ENCODE peak calls at places on chromosomes 12 and 14, in eight cellular contexts. L is mesothelial cell of epicardium; F is activated CD4-positive, alpha-beta T cell treated with anti-CD3 and anti-CD28 coated beads, Interleukin-2, amount 50 U/mL, for 24 hours; D is esophagus squamous epithelium; R is AML-193; Z is DMS53; M is pons; B is activated naive CD4-positive, alpha-beta T cell. J is an unnamed sample.

GRCh38 chr12:120043421-120043820 is 54.4 kb downstream of the BICDL1 start:
- DNase-seq in R (no peak), D (no peak), M (no peak), Z (peak; percentile 55), F (no peak), B (no peak), L (no peak), J (no peak)

GRCh38 chr14:105908481-105908911 is 382.1 kb downstream of the TMEM121 start:
- DNase-seq in M (no peak), L (no peak), R (no peak), Z (no peak), F (no peak), D (no peak), B (no peak), J (no peak)

GRCh38 chr12:124694250-124694649 is 126.8 kb upstream of the NCOR2 start:
- DNase-seq in F (no peak), R (no peak), M (no peak), Z (no peak), L (no peak), B (no peak), D (no peak), J (no peak)

GRCh38 chr12:9699898-9700605 is 30.5 kb downstream of the CLEC2D start:
- DNase-seq in B (no peak), R (no peak), D (no peak), L (no peak), M (no peak), Z (no peak), F (no peak), J (no peak)

GRCh38 chr12:118237053-118237665 is 101.2 kb downstream of the PEBP1 start:
- DNase-seq in L (no peak), M (peak; percentile 74), D (no peak), Z (no peak), B (no peak), F (no peak), R (peak; percentile 52), J (peak; percentile 37)

GRCh38 chr12:20220339-20220738 is 148.0 kb upstream of the PDE3A start:
- DNase-seq in F (no peak), L (no peak), B (no peak), M (no peak), D (no peak), R (peak; percentile 2), Z (peak; percentile 74), J (no peak)

GRCh38 chr12:80632835-80633234 is 74.6 kb upstream of the MYF6 start:
- DNase-seq in L (no peak), R (no peak), M (peak; percentile 24), Z (peak; percentile 79), B (no peak), F (no peak), D (no peak), J (peak; percentile 25)

GRCh38 chr14:35369701-35370191 is 34.8 kb downstream of the NFKBIA start:
- DNase-seq in B (no peak), L (no peak), R (no peak), F (no peak), Z (peak; percentile 94), D (no peak), M (no peak), J (no peak)

GRCh38 chr12:54546511-54546910 is 2.9 kb upstream of the PDE1B start:
- DNase-seq in F (no peak), R (no peak), M (no peak), Z (no peak), D (no peak), B (no peak), L (no peak), J (no peak)

GRCh38 chr12:50102648-50103309 is 1.0 kb upstream of the GPD1 start:
- DNase-seq in M (no peak), F (no peak), L (no peak), R (no peak), Z (no peak), B (no peak), D (no peak), J (peak; percentile 14)

GRCh38 chr12:34597548-34598351 is 575.5 kb downstream of the ALG10 start:
- DNase-seq in Z (no peak), M (no peak), D (no peak), R (no peak), B (no peak), L (no peak), F (no peak), J (no peak)

GRCh38 chr14:49363926-49364751 is 222.0 kb downstream of the RPS29 start:
- DNase-seq in D (no peak), B (no peak), L (no peak), R (no peak), Z (no peak), M (no peak), F (no peak), J (no peak)

GRCh38 chr12:115354007-115354452 is 670.1 kb upstream of the TBX3 start:
- DNase-seq in M (no peak), D (no peak), F (no peak), B (no peak), R (no peak), L (no peak), Z (no peak), J (no peak)

GRCh38 chr12:105451211-105451610 is 120.7 kb downstream of the C12orf75 start:
- DNase-seq in L (no peak), R (no peak), M (no peak), F (no peak), Z (no peak), B (no peak), D (no peak), J (no peak)

GRCh38 chr14:54102530-54102929 is 145.9 kb upstream of the BMP4 start:
- DNase-seq in D (no peak), F (no peak), Z (no peak), L (no peak), M (no peak), B (no peak), R (no peak), J (no peak)

GRCh38 chr14:72708708-72709475 is 185.0 kb downstream of the DPF3 start:
- DNase-seq in Z (peak; percentile 4), R (no peak), M (peak; percentile 95), B (no peak), L (no peak), D (no peak), F (no peak), J (peak; percentile 88)

GRCh38 chr12:85955127-85955526 is 81.0 kb downstream of the NTS start:
- DNase-seq in F (no peak), D (no peak), L (no peak), Z (peak; percentile 51), R (no peak), M (no peak), B (no peak), J (no peak)

GRCh38 chr12:92845320-92845719 is 83.8 kb downstream of the EEA1 start:
- DNase-seq in B (no peak), M (no peak), D (no peak), R (no peak), L (no peak), Z (no peak), F (no peak), J (no peak)

GRCh38 chr12:88577537-88577936 is 2.7 kb downstream of the KITLG start:
- DNase-seq in M (no peak), L (no peak), D (no peak), F (no peak), B (no peak), Z (peak; percentile 44), R (no peak), J (no peak)

GRCh38 chr14:58750321-58751269 is 112.8 kb downstream of the DACT1 start:
- DNase-seq in R (no peak), B (no peak), Z (no peak), D (no peak), M (no peak), F (no peak), L (no peak), J (no peak)